ENCODE peak calls at places on chromosomes 6 and 20, in four cellular contexts. Z is GM20000, V is NCI-H2081, A is nephron progenitor cell. U is an unnamed sample.

GRCh38 chr6:147170269-147170668 is 33.9 kb upstream of the STXBP5 start:
- DNase-seq in V (no peak), A (no peak), Z (no peak), U (no peak)

GRCh38 chr6:152635949-152636674 is 1.1 kb downstream of the SYNE1 start:
- DNase-seq in V (no peak), Z (peak; percentile 22), A (peak; percentile 37), U (peak; percentile 38)

GRCh38 chr20:3651204-3651970 is 11.8 kb downstream of the GFRA4 start:
- DNase-seq in Z (no peak), A (no peak), V (no peak), U (no peak)

GRCh38 chr6:33272358-33273128 is 668 bp downstream of the RPS18 start:
- DNase-seq in Z (no peak), A (no peak), V (no peak), U (no peak)

GRCh38 chr20:24792641-24793495 is 156.2 kb upstream of the CST7 start:
- DNase-seq in A (no peak), V (no peak), Z (no peak), U (no peak)

GRCh38 chr6:36493859-36494258 is 51.1 kb downstream of the KCTD20 start:
- DNase-seq in A (no peak), V (no peak), Z (no peak), U (no peak)

GRCh38 chr6:109073344-109074235 is 21.1 kb downstream of the SESN1 start:
- DNase-seq in A (peak; percentile 41), Z (peak; percentile 56), V (peak; percentile 58), U (peak; percentile 61)

GRCh38 chr20:24993337-24994185 is 1.0 kb upstream of the APMAP start:
- DNase-seq in A (no peak), Z (no peak), V (peak; percentile 41), U (peak; percentile 37)

GRCh38 chr6:161021543-161021942 is 30.0 kb downstream of the MAP3K4 start:
- DNase-seq in V (no peak), A (no peak), Z (no peak), U (no peak)

GRCh38 chr6:131602913-131603312 is 25.1 kb downstream of the MED23 start:
- DNase-seq in A (no peak), V (no peak), Z (no peak), U (no peak)

GRCh38 chr20:59824711-59825562 is 108.5 kb downstream of the SYCP2 start:
- DNase-seq in Z (no peak), A (no peak), V (no peak), U (no peak)

GRCh38 chr20:32980131-32980941 is 23.9 kb downstream of the SUN5 start:
- DNase-seq in A (no peak), V (no peak), Z (no peak), U (no peak)

GRCh38 chr6:33692760-33693158 is 18.7 kb downstream of the UQCC2 start:
- DNase-seq in A (no peak), V (no peak), Z (peak; percentile 56), U (no peak)

GRCh38 chr6:137978252-137978896 is 111.3 kb downstream of the TNFAIP3 start:
- DNase-seq in A (no peak), V (no peak), Z (peak; percentile 21), U (no peak)

GRCh38 chr6:112014483-112014882 is 39.4 kb upstream of the CCN6 start:
- DNase-seq in V (no peak), A (no peak), Z (no peak), U (no peak)

GRCh38 chr6:39056681-39057080 is 8.1 kb downstream of the GLP1R start:
- DNase-seq in V (no peak), Z (no peak), A (no peak), U (no peak)

GRCh38 chr6:88238065-88238464 is 71.9 kb upstream of the CNR1 start:
- DNase-seq in V (no peak), A (peak; percentile 26), Z (peak; percentile 56), U (peak; percentile 3)

GRCh38 chr6:45533394-45533793 is 155.7 kb upstream of the SUPT3H start:
- DNase-seq in Z (no peak), A (no peak), V (no peak), U (no peak)

GRCh38 chr6:27591660-27592059 is 118.8 kb upstream of the ZNF184 start:
- DNase-seq in A (peak; percentile 37), Z (no peak), V (peak; percentile 73), U (peak; percentile 38)

GRCh38 chr6:16747232-16748027 is 13.8 kb downstream of the ATXN1 start:
- DNase-seq in V (no peak), A (no peak), Z (no peak), U (no peak)

GRCh38 chr6:8642131-8642530 is 206.8 kb upstream of the SLC35B3 start:
- DNase-seq in V (no peak), Z (no peak), A (no peak), U (no peak)

GRCh38 chr6:27865952-27866369 is 46.2 kb downstream of the OR2B2 start:
- DNase-seq in V (no peak), A (peak; percentile 31), Z (no peak), U (peak; percentile 76)

GRCh38 chr6:22892452-22892851 is 323.1 kb downstream of the HDGFL1 start:
- DNase-seq in A (no peak), Z (no peak), V (no peak), U (no peak)

GRCh38 chr20:32859961-32860360 is 1.2 kb downstream of the EFCAB8 start:
- DNase-seq in V (no peak), Z (no peak), A (no peak), U (no peak)

GRCh38 chr20:62352402-62353288 is 14.5 kb downstream of the LAMA5 start:
- DNase-seq in Z (no peak), A (no peak), V (peak; percentile 73), U (no peak)

GRCh38 chr20:34628026-34628425 is 48.9 kb downstream of the PIGU start:
- DNase-seq in V (no peak), Z (no peak), A (no peak), U (no peak)